ENCODE peak calls at places on chromosomes 7 and 10, in six cellular contexts. R is hepatic stellate cell, M is adipocyte, G is glutamatergic neuron, O is cardiac muscle cell, X is caudate nucleus. J is an unnamed sample.

GRCh38 chr7:153886506-153887391 is 165.4 kb upstream of the DPP6 start:
- DNase-seq in O (peak), R (no peak), G (no peak), X (no peak), M (no peak), J (no peak)

GRCh38 chr7:134946260-134946659 is 40.0 kb upstream of the AGBL3 start:
- DNase-seq in X (no peak), M (peak), O (no peak), G (no peak), R (no peak), J (no peak)

GRCh38 chr10:122648599-122649428 is 50.8 kb downstream of the C10orf120 start:
- DNase-seq in X (peak), R (peak), O (peak), M (peak), G (peak), J (peak)

GRCh38 chr7:151137841-151138540 is 29.5 kb downstream of the GBX1 start:
- DNase-seq in X (no peak), R (no peak), G (peak), O (peak), M (no peak), J (no peak)

GRCh38 chr7:101630591-101630990 is 1.5 kb upstream of the MYL10 start:
- DNase-seq in X (no peak), R (peak), O (no peak), M (peak), G (no peak), J (no peak)

GRCh38 chr7:92614586-92615237 is 24.5 kb upstream of the FAM133B start:
- DNase-seq in G (no peak), R (no peak), M (no peak), O (no peak), X (peak), J (no peak)

GRCh38 chr7:106358103-106358663 is 73.4 kb upstream of the NAMPT start:
- DNase-seq in G (no peak), M (peak), R (no peak), O (no peak), X (no peak), J (no peak)

GRCh38 chr7:116495737-116496136 is 3.8 kb upstream of the CAV2 start:
- DNase-seq in M (peak), O (no peak), X (no peak), G (no peak), R (no peak), J (no peak)

GRCh38 chr10:4931587-4931986 is 31.6 kb upstream of the AKR1C1 start:
- DNase-seq in X (no peak), O (no peak), G (no peak), R (no peak), M (no peak), J (no peak)

GRCh38 chr10:33330543-33331019 is 3.9 kb downstream of the NRP1 start:
- DNase-seq in X (peak), R (peak), M (peak), O (peak), G (peak), J (peak)

GRCh38 chr10:51117794-51118193 is 43.5 kb downstream of the PRKG1 start:
- DNase-seq in R (peak), M (no peak), G (no peak), O (no peak), X (no peak), J (no peak)

GRCh38 chr7:41006591-41006990 is 696.3 kb downstream of the INHBA start:
- DNase-seq in G (no peak), M (peak), O (no peak), R (no peak), X (no peak), J (no peak)

GRCh38 chr7:2523461-2523905 is 3.9 kb downstream of the LFNG start:
- DNase-seq in O (no peak), R (no peak), G (no peak), X (no peak), M (no peak), J (no peak)

GRCh38 chr7:1610678-1611302 is 41.0 kb upstream of the PSMG3 start:
- DNase-seq in M (no peak), G (no peak), O (no peak), R (no peak), X (no peak), J (no peak)

GRCh38 chr10:34403512-34403911 is 411.6 kb downstream of the PARD3 start:
- DNase-seq in O (no peak), G (no peak), R (no peak), X (no peak), M (no peak), J (no peak)

J was measured in coronary artery.